ENCODE peak calls at places on chromosomes 2 and 18, in nine cellular contexts. G is activated effector memory CD4-positive, alpha-beta T cell treated with Interleukin-2 at 50 U/mL for 16 hours; W is D721Med; V is OCI-M1; X is choroid plexus epithelial cell; A is amniotic stem cell; I is activated T-cell treated with anti-CD3 and anti-CD28 coated beads, Interleukin-2, amount 50 U/mL, for 72 hours; K is T-cell; U is HFFc6. F is an unnamed sample.

GRCh38 chr2:47126783-47127182 is 28.3 kb downstream of the STPG4 start:
- DNase-seq in K (no peak), X (no peak), A (no peak), I (no peak), G (no peak), V (no peak), U (no peak), W (no peak), F (no peak)

GRCh38 chr2:69149631-69150215 is 136.7 kb downstream of the ANTXR1 start:
- DNase-seq in A (no peak), U (no peak), V (peak), W (no peak), G (no peak), X (peak), I (no peak), K (no peak), F (no peak)

GRCh38 chr2:223475901-223476300 is 126.3 kb downstream of the SCG2 start:
- DNase-seq in A (no peak), W (no peak), V (no peak), K (no peak), U (no peak), I (no peak), X (no peak), G (no peak), F (no peak)

GRCh38 chr2:161085041-161085598 is 75.1 kb upstream of the TANK start:
- DNase-seq in G (no peak), U (no peak), X (no peak), A (no peak), K (no peak), W (no peak), V (peak), I (no peak), F (no peak)

GRCh38 chr2:115277366-115277765 is 834.9 kb downstream of the DPP10 start:
- DNase-seq in U (no peak), W (no peak), K (no peak), I (no peak), X (no peak), G (no peak), A (no peak), V (no peak), F (no peak)

GRCh38 chr2:40204268-40204667 is 247.6 kb downstream of the SLC8A1 start:
- DNase-seq in K (no peak), W (no peak), A (no peak), X (peak), V (no peak), G (no peak), I (no peak), U (peak), F (no peak)

GRCh38 chr2:12928706-12929291 is 212.1 kb downstream of the TRIB2 start:
- DNase-seq in X (peak), G (no peak), W (no peak), K (no peak), A (no peak), U (peak), V (no peak), I (no peak), F (no peak)

GRCh38 chr2:206260427-206261012 is 13.9 kb upstream of the ZDBF2 start:
- DNase-seq in U (peak), W (no peak), I (no peak), G (no peak), X (peak), K (no peak), A (no peak), V (peak), F (no peak)

GRCh38 chr2:207558106-207558505 is 28.3 kb downstream of the CREB1 start:
- DNase-seq in X (peak), W (no peak), G (no peak), V (peak), U (peak), A (peak), K (no peak), I (no peak), F (no peak)

GRCh38 chr18:67301592-67301991 is 214.9 kb downstream of the DSEL start:
- DNase-seq in I (peak), A (no peak), U (no peak), V (no peak), G (no peak), W (no peak), K (no peak), X (peak), F (no peak)

GRCh38 chr2:32611366-32611765 is 16.5 kb upstream of the TTC27 start:
- DNase-seq in V (no peak), W (no peak), U (no peak), I (no peak), A (no peak), K (no peak), G (no peak), X (no peak), F (no peak)

GRCh38 chr2:230899786-230900185 is 25.3 kb downstream of the GPR55 start:
- DNase-seq in A (no peak), G (no peak), U (no peak), K (no peak), X (no peak), W (no peak), I (peak), V (no peak), F (no peak)

GRCh38 chr2:170714156-170715061 is 728 bp upstream of the SP5 start:
- DNase-seq in X (no peak), V (peak), G (no peak), W (peak), I (peak), K (no peak), U (no peak), A (no peak), F (peak)

GRCh38 chr2:65129613-65130439 is at the start of gene RAB1A:
- DNase-seq in U (peak), X (peak), A (peak), K (peak), I (peak), G (peak), W (no peak), V (peak), F (peak)

GRCh38 chr18:46950064-46950656 is 32.8 kb downstream of the KATNAL2 start:
- DNase-seq in W (peak), I (no peak), U (no peak), X (peak), K (no peak), V (peak), A (no peak), G (no peak), F (peak)

GRCh38 chr18:57437782-57438668 is 2.9 kb downstream of the ONECUT2 start:
- DNase-seq in I (peak), V (peak), U (peak), X (peak), K (no peak), W (peak), A (no peak), G (no peak), F (peak)

GRCh38 chr2:159155315-159155714 is 131.2 kb downstream of the WDSUB1 start:
- DNase-seq in X (no peak), G (no peak), W (no peak), I (no peak), A (no peak), U (no peak), V (no peak), K (no peak), F (no peak)

GRCh38 chr2:219119422-219120043 is 41.1 kb downstream of the NHEJ1 start:
- DNase-seq in G (peak), U (peak), A (no peak), X (peak), W (peak), K (peak), I (peak), V (peak), F (peak)

GRCh38 chr2:207163053-207163814 is 2.5 kb downstream of the KLF7 start:
- DNase-seq in K (no peak), V (peak), I (peak), W (no peak), A (peak), G (no peak), U (peak), X (peak), F (no peak)

GRCh38 chr18:22844184-22844583 is 88.9 kb upstream of the RBBP8 start:
- DNase-seq in G (no peak), I (no peak), K (no peak), V (no peak), W (no peak), U (no peak), X (no peak), A (no peak), F (no peak)

GRCh38 chr2:73301636-73302035 is 8.3 kb upstream of the EGR4 start:
- DNase-seq in V (no peak), X (no peak), G (no peak), W (no peak), A (no peak), U (no peak), K (no peak), I (no peak), F (no peak)

GRCh38 chr2:61705625-61706024 is 148.2 kb downstream of the FAM161A start:
- DNase-seq in G (no peak), U (no peak), X (no peak), A (no peak), W (no peak), V (no peak), I (no peak), K (no peak), F (no peak)

GRCh38 chr2:72883356-72883962 is 3.7 kb upstream of the SPR start:
- DNase-seq in A (no peak), V (peak), W (no peak), G (no peak), X (peak), K (no peak), I (peak), U (peak), F (no peak)

GRCh38 chr2:18788590-18788989 is 199.2 kb upstream of the NT5C1B start:
- DNase-seq in X (peak), G (no peak), W (no peak), K (no peak), I (no peak), U (no peak), A (no peak), V (no peak), F (no peak)

GRCh38 chr2:192098814-192099491 is 95.8 kb downstream of the TMEFF2 start:
- DNase-seq in V (no peak), X (no peak), G (no peak), I (no peak), K (no peak), U (no peak), W (no peak), A (no peak), F (no peak)

GRCh38 chr2:191758420-191759199 is 80.7 kb downstream of the NABP1 start:
- DNase-seq in A (no peak), V (peak), G (peak), I (peak), K (peak), U (peak), W (no peak), X (peak), F (peak)

GRCh38 chr18:64380117-64380516 is 231.2 kb upstream of the LINC00305 start:
- DNase-seq in I (no peak), V (peak), X (no peak), W (no peak), K (no peak), G (no peak), A (no peak), U (no peak), F (peak)

GRCh38 chr2:144402282-144402681 is 117.6 kb downstream of the ZEB2 start:
- DNase-seq in U (no peak), A (no peak), I (no peak), X (no peak), V (no peak), K (no peak), W (no peak), G (no peak), F (no peak)

GRCh38 chr18:74944676-74945075 is 264.3 kb downstream of the PTGR3 start:
- DNase-seq in X (no peak), A (no peak), U (no peak), W (no peak), G (no peak), K (no peak), I (no peak), V (no peak), F (no peak)

GRCh38 chr18:9575558-9575957 is 38.8 kb downstream of the PPP4R1 start:
- DNase-seq in U (peak), V (peak), G (no peak), A (peak), W (no peak), X (peak), K (peak), I (peak), F (peak)

GRCh38 chr2:25125189-25125588 is 43.2 kb downstream of the POMC start:
- DNase-seq in G (no peak), A (no peak), U (no peak), K (no peak), I (no peak), V (no peak), X (no peak), W (no peak), F (no peak)

GRCh38 chr2:100903534-100904258 is 83.8 kb downstream of the NPAS2 start:
- DNase-seq in V (no peak), W (no peak), I (no peak), A (no peak), K (no peak), U (no peak), G (no peak), X (peak), F (no peak)